ENCODE peak calls at places on chromosomes 5 and 9, in five cellular contexts. E is heart left ventricle, I is psoas muscle, B is tibial nerve, O is ovary. Z is an unnamed sample. For H3K27me3, the result is how much of the 10 kb centered on the place peaks cover.

GRCh38 chr5:133461796-133462516 is 150.4 kb downstream of the FSTL4 start:
- DNase-seq in I (no peak), B (no peak), E (no peak), O (no peak), Z (no peak)

GRCh38 chr9:99680191-99680590 is 141.5 kb upstream of the NR4A3 start:
- DNase-seq in B (no peak), O (no peak), E (no peak), I (no peak), Z (no peak)

GRCh38 chr9:5632540-5632939 is 3.6 kb downstream of the RIC1 start:
- DNase-seq in E (no peak), O (no peak), B (no peak), I (no peak), Z (no peak)

GRCh38 chr5:1300581-1301083 is 5.8 kb upstream of the TERT start:
- DNase-seq in B (no peak), E (no peak), O (no peak), I (no peak), Z (peak)

GRCh38 chr5:153358315-153358976 is 132.0 kb upstream of the GRIA1 start:
- DNase-seq in I (no peak), E (no peak), B (no peak), O (no peak), Z (no peak)

GRCh38 chr5:146510528-146510927 is 5.5 kb downstream of the GPR151 start:
- DNase-seq in I (no peak), O (no peak), E (no peak), B (no peak), Z (no peak)

GRCh38 chr5:109739741-109740140 is 50.0 kb downstream of the MAN2A1 start:
- DNase-seq in I (no peak), E (no peak), B (no peak), O (no peak), Z (no peak)

GRCh38 chr5:169390265-169390664 is 89.3 kb upstream of the SLIT3 start:
- DNase-seq in I (no peak), O (no peak), E (no peak), B (no peak), Z (no peak)

GRCh38 chr5:83927140-83927733 is 206.6 kb upstream of the HAPLN1 start:
- DNase-seq in O (no peak), I (peak), B (peak), E (peak), Z (peak)

GRCh38 chr5:141910271-141910673 is 13.4 kb upstream of the DELE1 start:
- DNase-seq in O (no peak), E (no peak), I (no peak), B (no peak), Z (no peak)

GRCh38 chr5:56951946-56952691 is at the start of gene MIER3:
- DNase-seq in I (peak), B (peak), O (peak), E (peak), Z (peak)

GRCh38 chr9:96492993-96493531 is 43.1 kb downstream of the HABP4 start:
- DNase-seq in I (no peak), O (no peak), B (no peak), E (no peak), Z (no peak)

GRCh38 chr5:10595678-10596309 is 31.9 kb downstream of the ANKRD33B start:
- DNase-seq in O (peak), I (no peak), B (no peak), E (peak), Z (peak)

GRCh38 chr5:27778121-27778520 is 739.7 kb upstream of the CDH9 start:
- DNase-seq in O (no peak), E (no peak), I (no peak), B (no peak), Z (no peak)

GRCh38 chr5:108661030-108661429 is 86.7 kb upstream of the FER start:
- DNase-seq in I (no peak), O (no peak), E (no peak), B (no peak), Z (no peak)

GRCh38 chr9:133148351-133149129 is 15.2 kb downstream of the GBGT1 start:
- DNase-seq in E (peak), I (peak), B (no peak), O (peak), Z (peak)

GRCh38 chr9:133286523-133286922 is 11.5 kb upstream of the ABO start:
- DNase-seq in E (no peak), B (no peak), O (no peak), I (no peak), Z (no peak)

GRCh38 chr5:56229106-56229505 is 4.0 kb downstream of the ANKRD55 start:
- DNase-seq in B (no peak), E (no peak), I (no peak), O (no peak), Z (no peak)

GRCh38 chr5:93088997-93089396 is 492.0 kb downstream of the NR2F1-AS1 start:
- DNase-seq in B (no peak), I (no peak), E (no peak), O (no peak), Z (no peak)

GRCh38 chr9:89387970-89388867 is 69.9 kb downstream of the SECISBP2 start:
- DNase-seq in O (peak), B (peak), I (peak), E (peak), Z (peak)

GRCh38 chr9:76818271-76818670 is 54.0 kb downstream of the PCA3 start:
- DNase-seq in I (peak), O (peak), E (peak), B (no peak), Z (peak)

GRCh38 chr5:164934561-164934960 is 1429.1 kb downstream of the MAT2B start:
- DNase-seq in O (no peak), B (no peak), E (no peak), I (no peak), Z (no peak)

GRCh38 chr9:133951265-133951664 is 40.9 kb downstream of the VAV2 start:
- DNase-seq in B (no peak), I (peak), E (no peak), O (no peak), Z (no peak)

GRCh38 chr5:178120661-178121357 is 7.5 kb downstream of the N4BP3 start:
- DNase-seq in O (peak), B (peak), I (peak), E (peak), Z (no peak)

GRCh38 chr9:89523948-89524347 is 26.0 kb upstream of the SEMA4D start:
- DNase-seq in O (no peak), E (no peak), B (no peak), I (no peak), Z (no peak)

GRCh38 chr9:120336753-120337090 is 243.2 kb downstream of the CDK5RAP2 start:
- DNase-seq in O (no peak), I (no peak), E (no peak), B (no peak), Z (no peak)

GRCh38 chr5:10607023-10607665 is 43.3 kb downstream of the ANKRD33B start:
- DNase-seq in B (no peak), O (no peak), E (peak), I (no peak), Z (peak)

GRCh38 chr9:8817335-8817734 is 1017.8 kb upstream of the DMAC1 start:
- DNase-seq in I (no peak), E (no peak), O (no peak), B (no peak), Z (no peak)

GRCh38 chr9:36504154-36504550 is 68.5 kb upstream of the MELK start:
- DNase-seq in I (no peak), B (no peak), O (no peak), E (no peak), Z (no peak)

GRCh38 chr5:122129332-122129731 is at the start of gene ZNF474:
- DNase-seq in I (no peak), B (no peak), E (peak), O (no peak), Z (peak)

GRCh38 chr5:39459091-39459490 is 34.3 kb upstream of the DAB2 start:
- DNase-seq in I (no peak), O (no peak), B (no peak), E (no peak), Z (no peak)

GRCh38 chr5:168339151-168340140 is 48.0 kb downstream of the WWC1 start:
- DNase-seq in O (no peak), B (no peak), I (no peak), E (no peak), Z (peak)

GRCh38 chr5:179297026-179297425 is 48.2 kb downstream of the ADAMTS2 start:
- DNase-seq in B (no peak), I (no peak), E (no peak), O (no peak), Z (no peak)

GRCh38 chr9:61666849-61667371 is 477.1 kb downstream of the SPATA31A7 start:
- DNase-seq in E (peak), B (no peak), O (no peak), I (no peak), Z (no peak)

GRCh38 chr5:28117273-28118065 is 1079.1 kb upstream of the CDH9 start:
- DNase-seq in I (no peak), O (no peak), E (no peak), B (no peak), Z (no peak)

GRCh38 chr5:5298068-5298633 is 124.3 kb upstream of the ICE1 start:
- DNase-seq in E (no peak), I (no peak), O (no peak), B (no peak), Z (no peak)

GRCh38 chr5:165101709-165102108 is 1596.3 kb downstream of the MAT2B start:
- DNase-seq in I (no peak), O (no peak), B (no peak), E (no peak), Z (no peak)

GRCh38 chr5:94740328-94740727 is 121.9 kb downstream of the SLF1 start:
- DNase-seq in B (no peak), O (no peak), I (no peak), E (no peak), Z (no peak)
- H3K27ac ChIP-seq in B (no peak), O (no peak), I (no peak), E (no peak), Z (no peak)

GRCh38 chr5:159106193-159106568 is 6.5 kb upstream of the EBF1 start:
- DNase-seq in I (no peak), B (no peak), O (no peak), E (no peak), Z (no peak)
- H3K4me3 ChIP-seq in I (peak), B (peak), O (peak), E (peak), Z (peak)

DNA sequence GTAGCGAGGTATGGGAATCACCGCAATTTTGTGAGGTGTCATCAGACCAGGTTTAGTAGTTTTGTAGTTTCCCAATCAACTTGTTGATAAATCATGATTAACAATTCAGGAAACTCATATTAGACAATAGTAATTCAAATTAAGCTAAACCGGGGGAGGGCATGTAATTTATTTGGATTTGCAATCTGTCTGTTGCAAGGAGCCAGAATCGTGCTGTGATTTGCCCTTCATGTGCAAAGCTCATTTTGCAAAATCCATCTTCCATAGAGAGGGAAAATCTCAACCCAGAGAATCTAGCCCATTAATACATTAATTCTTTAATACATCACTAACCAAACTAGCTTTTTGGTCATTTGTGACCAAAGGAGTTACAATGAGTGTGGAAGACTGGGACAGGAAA is 164.7 kb upstream of the TRPM3 start:
- DNase-seq in B (no peak), I (no peak), E (no peak), O (no peak), Z (no peak)
- H3K27me3 ChIP-seq in B (under half), I (under half), E (under half), O (under half), Z (under half)

DNA sequence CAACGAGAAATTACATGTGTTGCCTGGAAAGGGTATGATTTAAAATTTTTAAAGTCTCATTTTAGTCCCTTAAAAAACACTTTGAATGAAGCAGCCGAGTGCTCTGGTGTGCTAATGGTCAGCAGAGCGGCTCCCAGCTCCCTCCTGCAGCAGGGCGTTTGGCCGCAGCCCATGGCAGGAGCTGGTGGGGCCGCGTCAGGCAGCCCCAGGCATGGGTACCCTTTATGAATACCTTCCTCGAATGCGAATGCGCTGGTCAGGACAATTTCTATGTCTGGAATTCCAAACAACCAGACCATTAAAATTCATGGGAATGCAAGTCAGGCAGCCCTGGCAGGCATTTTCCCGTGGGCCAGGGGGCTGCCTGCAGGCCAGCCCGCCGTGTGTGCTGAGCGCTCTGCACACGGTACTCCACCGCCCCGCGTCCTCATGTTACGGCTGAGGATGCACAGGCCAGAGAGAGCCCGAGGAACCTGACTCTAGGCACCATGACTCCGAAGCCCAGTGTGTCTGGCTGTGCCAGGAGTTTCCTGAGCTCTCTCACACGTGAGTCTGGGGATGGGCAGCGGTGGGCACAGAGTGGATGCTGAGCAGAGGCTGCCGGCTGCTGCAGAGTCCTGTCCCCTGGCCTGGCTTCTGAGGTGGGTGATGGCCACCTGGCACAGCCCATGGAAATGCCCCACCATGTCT is 123.7 kb downstream of the WNK2 start:
- DNase-seq in E (no peak), B (no peak), O (no peak), I (no peak), Z (no peak)
- H3K27ac ChIP-seq in E (no peak), B (no peak), O (no peak), I (no peak), Z (no peak)

GRCh38 chr9:85420750-85421149 is 321.0 kb downstream of the AGTPBP1 start:
- DNase-seq in E (no peak), I (no peak), B (no peak), O (no peak), Z (no peak)
- H3K4me3 ChIP-seq in E (no peak), I (no peak), B (no peak), O (no peak), Z (no peak)

GRCh38 chr5:180600554-180601041 is 9.3 kb upstream of the SCGB3A1 start:
- DNase-seq in O (no peak), B (no peak), E (peak), I (no peak), Z (peak)
- H3K27me3 ChIP-seq in O (under half), B (under half), E (under half), I (under half), Z (under half)